ENCODE peak calls at places on chromosomes 12 and 14, in four cellular contexts. O is C1 segment of cervical spinal cord, R is AG20443, B is amygdala. E is an unnamed sample.

GRCh38 chr12:40864891-40865290 is 172.7 kb downstream of the CNTN1 start:
- DNase-seq in B (no peak), R (no peak), O (no peak), E (no peak)

GRCh38 chr12:49344486-49345047 is 2.1 kb upstream of the DNAJC22 start:
- DNase-seq in B (no peak), O (no peak), R (peak), E (no peak)

GRCh38 chr12:52183544-52183910 is 8.3 kb downstream of the KRT80 start:
- DNase-seq in B (no peak), R (no peak), O (no peak), E (no peak)

GRCh38 chr14:56474419-56475022 is 105.1 kb upstream of the TMEM260 start:
- DNase-seq in B (no peak), R (peak), O (no peak), E (no peak)

GRCh38 chr12:71504471-71504852 is 64.9 kb downstream of the LGR5 start:
- DNase-seq in R (no peak), B (no peak), O (no peak), E (no peak)

GRCh38 chr12:113049976-113050742 is 6.4 kb upstream of the DTX1 start:
- DNase-seq in O (no peak), B (no peak), R (no peak), E (peak)

GRCh38 chr12:102371177-102371576 is 109.2 kb downstream of the IGF1 start:
- DNase-seq in R (no peak), B (no peak), O (no peak), E (no peak)

GRCh38 chr12:115351513-115352077 is 667.6 kb upstream of the TBX3 start:
- DNase-seq in O (no peak), B (no peak), R (peak), E (no peak)

GRCh38 chr12:124097681-124098080 is 124.7 kb downstream of the ZNF664 start:
- DNase-seq in B (no peak), O (no peak), R (peak), E (no peak)

GRCh38 chr12:123031171-123031845 is 50.8 kb downstream of the ARL6IP4 start:
- DNase-seq in O (no peak), R (no peak), B (no peak), E (no peak)

GRCh38 chr12:92827836-92828431 is 101.2 kb downstream of the EEA1 start:
- DNase-seq in O (no peak), B (no peak), R (peak), E (peak)

GRCh38 chr12:118377891-118378470 is 1.6 kb downstream of the SUDS3 start:
- DNase-seq in B (peak), R (peak), O (peak), E (no peak)

GRCh38 chr14:44846232-44846824 is 115.4 kb downstream of the KLHL28 start:
- DNase-seq in R (peak), B (no peak), O (no peak), E (no peak)

GRCh38 chr14:50607181-50607580 is 47.2 kb downstream of the ATL1 start:
- DNase-seq in R (peak), O (no peak), B (no peak), E (peak)

GRCh38 chr12:56900583-56900982 is 33.6 kb downstream of the SDR9C7 start:
- DNase-seq in R (no peak), B (no peak), O (no peak), E (peak)

GRCh38 chr12:111446044-111446581 is 40.4 kb downstream of the SH2B3 start:
- DNase-seq in O (no peak), B (no peak), R (no peak), E (peak)

GRCh38 chr14:90641111-90642010 is 174.9 kb downstream of the TTC7B start:
- DNase-seq in R (no peak), B (no peak), O (no peak), E (no peak)

GRCh38 chr14:89672636-89673279 is 255.7 kb upstream of the FOXN3 start:
- DNase-seq in R (no peak), B (no peak), O (no peak), E (no peak)

GRCh38 chr12:49276304-49277290 is 11.7 kb downstream of the TUBA1C start:
- DNase-seq in O (no peak), B (no peak), R (peak), E (no peak)

GRCh38 chr14:101466456-101467180 is 94.7 kb upstream of the DIO3 start:
- DNase-seq in B (no peak), O (no peak), R (no peak), E (no peak)

GRCh38 chr12:108757842-108758241 is 26.5 kb upstream of the CORO1C start:
- DNase-seq in B (no peak), R (no peak), O (no peak), E (no peak)

GRCh38 chr14:27386391-27386790 is 788.6 kb upstream of the NOVA1 start:
- DNase-seq in R (no peak), B (no peak), O (no peak), E (no peak)

GRCh38 chr12:18752280-18752920 is 14.5 kb downstream of the CAPZA3 start:
- DNase-seq in R (peak), B (no peak), O (no peak), E (peak)

GRCh38 chr14:85412756-85413155 is 117.2 kb upstream of the FLRT2 start:
- DNase-seq in R (no peak), B (no peak), O (no peak), E (no peak)